ENCODE peak calls at places on chromosomes 16 and 17, in ten cellular contexts. B, C, R, E, Z, L, P, F, Y and W are unnamed samples.

GRCh38 chr16:19912445-19913305 is 28.0 kb upstream of the GPRC5B start:
- DNase-seq in B (no peak), P (no peak), F (no peak), L (no peak), Y (no peak), R (no peak), Z (no peak), C (peak; percentile 24), E (no peak), W (no peak)

GRCh38 chr16:8109510-8110369 is 480.6 kb downstream of the TMEM114 start:
- DNase-seq in F (no peak), C (no peak), L (no peak), P (no peak), Z (no peak), B (no peak), E (no peak), R (no peak), Y (no peak), W (no peak)

GRCh38 chr17:28975031-28975430 is 23.7 kb upstream of the PHF12 start:
- DNase-seq in E (no peak), F (no peak), Y (no peak), C (no peak), R (no peak), Z (no peak), P (no peak), L (no peak), B (no peak), W (no peak)

GRCh38 chr17:77444653-77445029 is 303.9 kb downstream of the SEC14L1 start:
- DNase-seq in E (no peak), L (no peak), R (no peak), P (no peak), B (peak; percentile 89), Z (no peak), Y (no peak), C (peak; percentile 71), F (no peak), W (no peak)

GRCh38 chr17:4739122-4740024 is at the start of the genes CXCL16 and ZMYND15:
- DNase-seq in F (peak; percentile 81), L (peak; percentile 13), E (no peak), P (peak; percentile 63), R (peak; percentile 54), Z (no peak), Y (peak; percentile 55), C (peak; percentile 27), B (no peak), W (no peak)

GRCh38 chr17:34579979-34580684 is 750 bp downstream of the TMEM132E start:
- DNase-seq in Y (peak; percentile 26), L (peak; percentile 41), R (no peak), Z (no peak), C (peak; percentile 7), E (peak; percentile 31), F (no peak), B (no peak), P (peak; percentile 30), W (no peak)

GRCh38 chr16:54821731-54822130 is 108.9 kb upstream of the IRX5 start:
- DNase-seq in Z (no peak), B (no peak), Y (no peak), E (no peak), R (no peak), F (no peak), L (no peak), C (no peak), P (no peak), W (no peak)

GRCh38 chr17:3732171-3732570 is 8.5 kb downstream of the HASPIN start:
- DNase-seq in Z (no peak), F (peak; percentile 31), C (peak; percentile 27), E (peak; percentile 19), L (no peak), R (no peak), P (no peak), B (no peak), Y (no peak), W (no peak)

GRCh38 chr16:23387666-23388065 is 65.3 kb downstream of the COG7 start:
- DNase-seq in L (no peak), B (no peak), E (no peak), R (no peak), C (no peak), P (no peak), Y (no peak), Z (no peak), F (no peak), W (no peak)

GRCh38 chr17:48961516-48962233 is 6.7 kb downstream of the GIP start:
- DNase-seq in P (no peak), Z (no peak), E (no peak), C (peak; percentile 50), B (no peak), R (no peak), Y (no peak), L (no peak), F (no peak), W (no peak)

GRCh38 chr17:40910441-40910841 is 25.4 kb upstream of the KRT20 start:
- DNase-seq in Z (no peak), C (peak; percentile 89), B (no peak), E (no peak), F (no peak), L (no peak), R (no peak), P (no peak), Y (no peak), W (no peak)

GRCh38 chr16:88356124-88356726 is 26.5 kb upstream of the ZNF469 start:
- DNase-seq in E (no peak), Z (no peak), P (no peak), F (peak; percentile 18), R (no peak), C (no peak), Y (no peak), B (no peak), L (no peak), W (no peak)

GRCh38 chr17:47701603-47702002 is 7.6 kb downstream of the TBKBP1 start:
- DNase-seq in R (no peak), F (no peak), L (no peak), P (no peak), E (no peak), B (no peak), C (no peak), Y (no peak), Z (no peak), W (peak; percentile 55)

GRCh38 chr17:17388657-17389496 is 85.7 kb downstream of the NT5M start:
- DNase-seq in L (no peak), E (no peak), Y (no peak), R (no peak), C (no peak), P (no peak), F (no peak), Z (no peak), B (no peak), W (no peak)

GRCh38 chr16:3690991-3691720 is 26.2 kb downstream of the TRAP1 start:
- DNase-seq in C (peak; percentile 72), B (no peak), L (no peak), F (no peak), P (no peak), Z (no peak), R (no peak), Y (no peak), E (no peak), W (no peak)

GRCh38 chr16:17866991-17867390 is 396.2 kb upstream of the XYLT1 start:
- DNase-seq in C (no peak), E (no peak), F (no peak), P (no peak), Y (no peak), B (no peak), R (no peak), Z (no peak), L (no peak), W (no peak)

GRCh38 chr16:57627184-57627871 is 1.1 kb upstream of the ADGRG1 start:
- DNase-seq in L (no peak), P (no peak), Y (peak; percentile 34), B (peak; percentile 67), F (no peak), C (peak; percentile 80), Z (no peak), R (no peak), E (peak; percentile 33), W (no peak)

GRCh38 chr17:31877911-31878702 is 19.1 kb upstream of the COPRS start:
- DNase-seq in E (no peak), R (no peak), L (no peak), F (no peak), Z (no peak), Y (peak; percentile 49), C (no peak), P (no peak), B (no peak), W (no peak)

GRCh38 chr16:85908889-85909584 is 10.1 kb downstream of the IRF8 start:
- DNase-seq in R (no peak), Z (no peak), L (no peak), P (no peak), C (no peak), Y (no peak), B (no peak), E (no peak), F (no peak), W (no peak)

GRCh38 chr17:1754430-1755112 is 7.3 kb upstream of the SERPINF1 start:
- DNase-seq in R (no peak), F (no peak), C (no peak), Y (no peak), Z (no peak), B (no peak), P (no peak), E (no peak), L (no peak), W (no peak)

GRCh38 chr17:80279895-80280294 is 19.2 kb downstream of the RNF213 start:
- DNase-seq in Z (no peak), E (no peak), F (peak; percentile 68), R (no peak), B (no peak), L (peak; percentile 32), P (no peak), Y (peak; percentile 57), C (peak; percentile 87), W (no peak)

GRCh38 chr17:57323391-57323790 is 67.1 kb downstream of the MSI2 start:
- DNase-seq in L (no peak), P (no peak), R (no peak), Z (no peak), Y (no peak), F (no peak), B (no peak), C (no peak), E (no peak), W (no peak)

GRCh38 chr16:29811896-29812665 is at the start of gene PRRT2:
- DNase-seq in F (peak; percentile 78), P (no peak), E (peak; percentile 87), C (peak; percentile 38), R (no peak), Y (peak; percentile 92), L (peak; percentile 90), B (peak; percentile 53), Z (no peak), W (no peak)

GRCh38 chr17:4592240-4593005 is 8.1 kb downstream of the SMTNL2 start:
- DNase-seq in F (no peak), E (no peak), L (no peak), Y (no peak), P (no peak), C (no peak), Z (no peak), B (no peak), R (no peak), W (no peak)

GRCh38 chr17:27481327-27481726 is 25.1 kb downstream of the KSR1 start:
- DNase-seq in Z (no peak), P (no peak), B (no peak), E (no peak), L (no peak), Y (no peak), F (no peak), R (peak; percentile 41), C (no peak), W (peak; percentile 44)

GRCh38 chr17:64231567-64232141 is 31.4 kb downstream of the TEX2 start:
- DNase-seq in B (no peak), F (no peak), E (no peak), Z (no peak), C (no peak), L (no peak), P (no peak), R (no peak), Y (no peak), W (no peak)

GRCh38 chr17:72792771-72793170 is 299.7 kb downstream of the SLC39A11 start:
- DNase-seq in C (no peak), B (no peak), F (no peak), P (no peak), Z (no peak), E (no peak), L (no peak), R (no peak), Y (no peak), W (no peak)

GRCh38 chr16:80899804-80900592 is 95.6 kb upstream of the CDYL2 start:
- DNase-seq in R (no peak), P (peak; percentile 66), C (peak; percentile 34), Y (peak; percentile 14), Z (no peak), L (peak; percentile 79), B (no peak), E (peak; percentile 76), F (peak; percentile 85), W (no peak)